ENCODE peak calls at places on chromosomes 3 and 15, in ten cellular contexts. A, K, M, E, N, Z, P, V, L and B are unnamed samples.

GRCh38 chr3:35635407-35635806 is 3.9 kb upstream of the ARPP21 start:
- DNase-seq in N (no peak), P (no peak), E (no peak), L (no peak), K (no peak), A (no peak), M (no peak), Z (no peak), V (no peak), B (no peak)

GRCh38 chr15:68228143-68228970 is 1.2 kb downstream of the CLN6 start:
- DNase-seq in Z (no peak), A (peak; percentile 57), K (no peak), P (peak; percentile 46), N (no peak), L (peak; percentile 30), E (no peak), V (no peak), M (no peak), B (no peak)

GRCh38 chr3:178140491-178140890 is 395.7 kb upstream of the KCNMB2 start:
- DNase-seq in V (no peak), Z (no peak), N (no peak), L (no peak), M (no peak), P (no peak), E (no peak), K (no peak), A (no peak), B (no peak)

GRCh38 chr3:169232863-169233262 is 430.6 kb downstream of the MECOM start:
- DNase-seq in V (no peak), M (no peak), E (no peak), N (no peak), Z (no peak), K (no peak), P (no peak), L (no peak), A (no peak), B (peak; percentile 42)

GRCh38 chr15:59371458-59372351 is 966 bp downstream of the MYO1E start:
- DNase-seq in Z (no peak), P (no peak), L (peak; percentile 72), E (peak; percentile 33), M (no peak), V (peak; percentile 61), N (peak; percentile 19), K (peak; percentile 48), A (no peak), B (no peak)

GRCh38 chr3:129006864-129007263 is 5.8 kb downstream of the EFCC1 start:
- DNase-seq in E (no peak), L (no peak), Z (no peak), A (no peak), K (no peak), N (no peak), V (no peak), M (no peak), P (peak; percentile 58), B (no peak)

GRCh38 chr15:45129651-45130129 is at the start of the genes DUOX1 and DUOXA1:
- DNase-seq in L (peak; percentile 66), M (peak; percentile 4), E (no peak), A (no peak), K (no peak), N (no peak), P (peak; percentile 9), V (peak; percentile 87), Z (no peak), B (no peak)

GRCh38 chr3:129343643-129344360 is 65.1 kb downstream of the HMCES start:
- DNase-seq in V (peak; percentile 65), P (peak; percentile 55), M (no peak), Z (no peak), N (no peak), K (no peak), L (peak; percentile 64), A (peak; percentile 24), E (no peak), B (peak; percentile 14)

GRCh38 chr3:124676236-124676635 is 54.0 kb upstream of the UMPS start:
- DNase-seq in M (no peak), Z (no peak), P (no peak), L (no peak), E (no peak), N (no peak), K (no peak), A (no peak), V (no peak), B (peak; percentile 24)

GRCh38 chr15:54518145-54518941 is 540.1 kb downstream of the UNC13C start:
- DNase-seq in E (no peak), L (no peak), K (no peak), V (no peak), M (no peak), A (no peak), P (no peak), Z (no peak), N (no peak), B (no peak)

GRCh38 chr15:53829471-53829870 is 70.0 kb upstream of the WDR72 start:
- DNase-seq in M (no peak), N (no peak), P (no peak), L (no peak), V (no peak), A (no peak), Z (no peak), K (no peak), E (no peak), B (no peak)

GRCh38 chr3:195906865-195907729 is 1.3 kb downstream of the TNK2 start:
- DNase-seq in L (peak; percentile 85), Z (no peak), M (peak; percentile 70), P (peak; percentile 94), K (no peak), V (peak; percentile 81), N (no peak), A (peak; percentile 66), E (no peak), B (no peak)

GRCh38 chr15:65209701-65210643 is 1.3 kb downstream of the CILP start:
- DNase-seq in Z (no peak), K (peak; percentile 44), A (no peak), P (no peak), N (no peak), M (no peak), L (no peak), E (no peak), V (no peak), B (no peak)

GRCh38 chr15:49490963-49491362 is 67.9 kb downstream of the FGF7 start:
- DNase-seq in N (no peak), A (no peak), Z (no peak), E (no peak), K (no peak), P (no peak), L (no peak), V (no peak), M (no peak), B (no peak)

GRCh38 chr3:72505539-72506430 is 342.5 kb downstream of the SHQ1 start:
- DNase-seq in L (no peak), A (no peak), V (no peak), Z (no peak), P (no peak), M (no peak), N (no peak), E (no peak), K (no peak), B (no peak)

GRCh38 chr3:10937141-10937825 is 55.3 kb upstream of the SLC6A1 start:
- DNase-seq in K (no peak), L (no peak), V (peak; percentile 7), N (no peak), M (no peak), Z (no peak), E (no peak), A (no peak), P (no peak), B (no peak)

GRCh38 chr15:56821721-56822425 is 88.6 kb upstream of the ZNF280D start:
- DNase-seq in E (no peak), A (peak; percentile 47), Z (no peak), L (peak; percentile 71), K (peak; percentile 47), V (peak; percentile 53), M (peak; percentile 30), P (peak; percentile 69), N (peak; percentile 46), B (peak; percentile 53)

GRCh38 chr3:99638244-99638948 is at the start of gene COL8A1:
- DNase-seq in E (peak; percentile 90), Z (no peak), N (peak; percentile 65), A (no peak), K (peak; percentile 61), V (peak; percentile 76), M (no peak), P (no peak), L (peak; percentile 74), B (peak; percentile 88)

GRCh38 chr3:99641480-99641879 is 3.1 kb downstream of the COL8A1 start:
- DNase-seq in L (no peak), N (no peak), A (no peak), P (no peak), K (no peak), V (no peak), Z (no peak), E (no peak), M (no peak), B (no peak)

GRCh38 chr3:99637381-99638111 is 848 bp upstream of the COL8A1 start:
- DNase-seq in A (no peak), L (peak; percentile 56), K (no peak), P (no peak), E (peak; percentile 45), Z (no peak), V (no peak), N (peak; percentile 37), M (no peak), B (peak; percentile 80)

GRCh38 chr3:99640214-99640851 is 1.9 kb downstream of the COL8A1 start:
- DNase-seq in M (no peak), P (no peak), E (no peak), V (no peak), L (no peak), Z (no peak), K (no peak), A (no peak), N (no peak), B (peak; percentile 60)

GRCh38 chr3:99639579-99639978 is 1.2 kb downstream of the COL8A1 start:
- DNase-seq in Z (no peak), K (no peak), L (no peak), A (no peak), N (no peak), P (no peak), M (no peak), E (no peak), V (no peak), B (no peak)
- H3K4me3 ChIP-seq in Z (no peak overlapping the region), K (peak overlapping the region; percentile 76), L (no peak overlapping the region), A (no peak overlapping the region), N (no peak overlapping the region), P (no peak overlapping the region), M (no peak overlapping the region), E (peak overlapping the region; percentile 69), V (peak overlapping the region; percentile 62), B (peak overlapping the region; percentile 87)

GRCh38 chr15:36882487-36883108 is 217.8 kb downstream of the MEIS2 start:
- DNase-seq in P (no peak), N (no peak), E (no peak), V (no peak), K (no peak), A (no peak), L (peak; percentile 28), M (no peak), Z (no peak), B (no peak)
- H3K27ac ChIP-seq in P (no peak overlapping the region), N (no peak overlapping the region), E (no peak overlapping the region), V (no peak overlapping the region), K (no peak overlapping the region), A (no peak overlapping the region), L (no peak overlapping the region), M (no peak overlapping the region), Z (no peak overlapping the region), B (no peak overlapping the region)

GRCh38 chr3:174280186-174280585 is 578.9 kb upstream of the NAALADL2 start:
- DNase-seq in L (no peak), Z (no peak), K (no peak), N (no peak), P (no peak), E (no peak), M (no peak), V (no peak), A (no peak), B (no peak)
- H3K4me3 ChIP-seq in L (no peak overlapping the region), Z (no peak overlapping the region), K (no peak overlapping the region), N (no peak overlapping the region), P (no peak overlapping the region), E (no peak overlapping the region), M (no peak overlapping the region), V (no peak overlapping the region), A (no peak overlapping the region), B (no peak overlapping the region)

GRCh38 chr15:78840661-78841060 is 29.4 kb upstream of the ADAMTS7 start:
- DNase-seq in M (no peak), V (peak; percentile 49), N (no peak), A (peak; percentile 51), Z (no peak), L (no peak), K (no peak), P (no peak), E (peak; percentile 46), B (peak; percentile 47)
- H3K27ac ChIP-seq in M (no peak overlapping the region), V (no peak overlapping the region), N (no peak overlapping the region), A (peak overlapping the region; percentile 36), Z (peak overlapping the region; percentile 39), L (no peak overlapping the region), K (no peak overlapping the region), P (no peak overlapping the region), E (peak overlapping the region; percentile 52), B (no peak overlapping the region)